ENCODE peak calls at places on chromosomes 13 and 19, in nine cellular contexts. One of them, this sample, is unnamed.

GRCh38 chr13:90686438-90686837 is 661.0 kb upstream of the MIR17HG start:
- DNase-seq in K562: no peak
- DNase-seq in stomach: no peak
- DNase-seq in HepG2: no peak
- DNase-seq in suprapubic skin: no peak
- DNase-seq in upper lobe of left lung: no peak
- DNase-seq in SK-N-SH: no peak
- DNase-seq in esophagus muscularis mucosa: no peak
- DNase-seq in sigmoid colon: no peak
- DNase-seq in this sample: no peak

GRCh38 chr19:1383014-1383310 is 745 bp upstream of the NDUFS7 start:
- DNase-seq in esophagus muscularis mucosa: no peak
- DNase-seq in suprapubic skin: no peak
- DNase-seq in K562: no peak
- DNase-seq in HepG2: no peak
- DNase-seq in SK-N-SH: peak; percentile 85
- DNase-seq in sigmoid colon: no peak
- DNase-seq in stomach: no peak
- DNase-seq in upper lobe of left lung: no peak
- DNase-seq in this sample: no peak

GRCh38 chr13:77470986-77471385 is 64.5 kb upstream of the SCEL start:
- DNase-seq in upper lobe of left lung: no peak
- DNase-seq in HepG2: no peak
- DNase-seq in sigmoid colon: no peak
- DNase-seq in K562: no peak
- DNase-seq in esophagus muscularis mucosa: no peak
- DNase-seq in suprapubic skin: no peak
- DNase-seq in SK-N-SH: no peak
- DNase-seq in stomach: no peak
- DNase-seq in this sample: no peak

GRCh38 chr19:43524922-43525835 is 1.8 kb downstream of the ETHE1 start:
- DNase-seq in stomach: peak; percentile 65
- DNase-seq in upper lobe of left lung: no peak
- DNase-seq in SK-N-SH: no peak
- DNase-seq in suprapubic skin: peak; percentile 86
- DNase-seq in K562: no peak
- DNase-seq in esophagus muscularis mucosa: no peak
- DNase-seq in HepG2: peak; percentile 87
- DNase-seq in sigmoid colon: peak; percentile 75
- DNase-seq in this sample: peak; percentile 87

GRCh38 chr13:113187263-113187669 is 21.2 kb downstream of the PCID2 start:
- DNase-seq in esophagus muscularis mucosa: no peak
- DNase-seq in upper lobe of left lung: no peak
- DNase-seq in HepG2: peak; percentile 83
- DNase-seq in stomach: peak; percentile 72
- DNase-seq in K562: peak; percentile 69
- DNase-seq in suprapubic skin: peak; percentile 92
- DNase-seq in SK-N-SH: peak; percentile 45
- DNase-seq in sigmoid colon: peak; percentile 87
- DNase-seq in this sample: peak; percentile 51

GRCh38 chr13:29428310-29428991 is 167.0 kb downstream of the SLC7A1 start:
- DNase-seq in suprapubic skin: no peak
- DNase-seq in K562: no peak
- DNase-seq in esophagus muscularis mucosa: no peak
- DNase-seq in upper lobe of left lung: peak; percentile 65
- DNase-seq in stomach: no peak
- DNase-seq in SK-N-SH: peak; percentile 68
- DNase-seq in HepG2: no peak
- DNase-seq in sigmoid colon: no peak
- DNase-seq in this sample: no peak

GRCh38 chr19:1266116-1266817 is 2.9 kb upstream of the CIRBP start:
- DNase-seq in sigmoid colon: peak; percentile 94
- DNase-seq in upper lobe of left lung: peak; percentile 98
- DNase-seq in K562: peak; percentile 97
- DNase-seq in HepG2: peak; percentile 80
- DNase-seq in esophagus muscularis mucosa: no peak
- DNase-seq in SK-N-SH: peak; percentile 93
- DNase-seq in suprapubic skin: peak; percentile 92
- DNase-seq in stomach: peak; percentile 89
- DNase-seq in this sample: peak; percentile 95

GRCh38 chr13:59607780-59608233 is 555.9 kb downstream of the DIAPH3 start:
- DNase-seq in sigmoid colon: no peak
- DNase-seq in stomach: no peak
- DNase-seq in K562: no peak
- DNase-seq in esophagus muscularis mucosa: no peak
- DNase-seq in suprapubic skin: no peak
- DNase-seq in upper lobe of left lung: no peak
- DNase-seq in SK-N-SH: no peak
- DNase-seq in HepG2: no peak
- DNase-seq in this sample: no peak

GRCh38 chr13:36918246-36919060 is 1.6 kb downstream of the SMAD9 start:
- DNase-seq in upper lobe of left lung: no peak
- DNase-seq in suprapubic skin: no peak
- DNase-seq in K562: no peak
- DNase-seq in HepG2: no peak
- DNase-seq in sigmoid colon: no peak
- DNase-seq in stomach: no peak
- DNase-seq in esophagus muscularis mucosa: no peak
- DNase-seq in SK-N-SH: peak; percentile 25
- DNase-seq in this sample: no peak

GRCh38 chr13:52104624-52105023 is 24.2 kb downstream of the NEK5 start:
- DNase-seq in stomach: no peak
- DNase-seq in SK-N-SH: no peak
- DNase-seq in esophagus muscularis mucosa: no peak
- DNase-seq in HepG2: peak; percentile 78
- DNase-seq in sigmoid colon: no peak
- DNase-seq in suprapubic skin: no peak
- DNase-seq in K562: no peak
- DNase-seq in upper lobe of left lung: no peak
- DNase-seq in this sample: no peak

GRCh38 chr19:3852614-3853254 is 16.1 kb downstream of the ZFR2 start:
- DNase-seq in K562: peak; percentile 79
- DNase-seq in stomach: peak; percentile 28
- DNase-seq in SK-N-SH: no peak
- DNase-seq in suprapubic skin: no peak
- DNase-seq in upper lobe of left lung: no peak
- DNase-seq in esophagus muscularis mucosa: no peak
- DNase-seq in HepG2: peak; percentile 31
- DNase-seq in sigmoid colon: no peak
- DNase-seq in this sample: peak; percentile 54

GRCh38 chr19:7983995-7984837 is 21.2 kb downstream of the ELAVL1 start:
- DNase-seq in upper lobe of left lung: no peak
- DNase-seq in esophagus muscularis mucosa: no peak
- DNase-seq in stomach: no peak
- DNase-seq in K562: no peak
- DNase-seq in SK-N-SH: no peak
- DNase-seq in HepG2: no peak
- DNase-seq in suprapubic skin: no peak
- DNase-seq in sigmoid colon: no peak
- DNase-seq in this sample: no peak

GRCh38 chr19:46955114-46955812 is 64.4 kb upstream of the NPAS1 start:
- DNase-seq in upper lobe of left lung: no peak
- DNase-seq in sigmoid colon: no peak
- DNase-seq in esophagus muscularis mucosa: no peak
- DNase-seq in K562: peak; percentile 58
- DNase-seq in SK-N-SH: no peak
- DNase-seq in HepG2: peak; percentile 27
- DNase-seq in suprapubic skin: no peak
- DNase-seq in stomach: no peak
- DNase-seq in this sample: no peak

GRCh38 chr19:57242821-57243220 is 2.4 kb downstream of the ZNF805 start:
- DNase-seq in K562: no peak
- DNase-seq in SK-N-SH: no peak
- DNase-seq in esophagus muscularis mucosa: no peak
- DNase-seq in suprapubic skin: no peak
- DNase-seq in sigmoid colon: no peak
- DNase-seq in stomach: no peak
- DNase-seq in HepG2: no peak
- DNase-seq in upper lobe of left lung: no peak
- DNase-seq in this sample: no peak

GRCh38 chr19:31139871-31140505 is 209.2 kb downstream of the TSHZ3 start:
- DNase-seq in K562: no peak
- DNase-seq in HepG2: no peak
- DNase-seq in esophagus muscularis mucosa: no peak
- DNase-seq in upper lobe of left lung: no peak
- DNase-seq in suprapubic skin: no peak
- DNase-seq in SK-N-SH: no peak
- DNase-seq in sigmoid colon: no peak
- DNase-seq in stomach: no peak
- DNase-seq in this sample: no peak

GRCh38 chr13:51333421-51333820 is 6.1 kb upstream of the SERPINE3 start:
- DNase-seq in esophagus muscularis mucosa: no peak
- DNase-seq in HepG2: no peak
- DNase-seq in K562: no peak
- DNase-seq in SK-N-SH: no peak
- DNase-seq in sigmoid colon: no peak
- DNase-seq in suprapubic skin: no peak
- DNase-seq in upper lobe of left lung: no peak
- DNase-seq in stomach: no peak
- DNase-seq in this sample: no peak

GRCh38 chr13:34155931-34156607 is 338.1 kb downstream of the RFC3 start:
- DNase-seq in K562: no peak
- DNase-seq in HepG2: no peak
- DNase-seq in esophagus muscularis mucosa: no peak
- DNase-seq in upper lobe of left lung: no peak
- DNase-seq in SK-N-SH: no peak
- DNase-seq in sigmoid colon: no peak
- DNase-seq in stomach: no peak
- DNase-seq in suprapubic skin: no peak
- DNase-seq in this sample: no peak

GRCh38 chr19:47832723-47833122 is 11.0 kb downstream of the CRX start:
- DNase-seq in stomach: no peak
- DNase-seq in SK-N-SH: no peak
- DNase-seq in esophagus muscularis mucosa: no peak
- DNase-seq in K562: no peak
- DNase-seq in HepG2: no peak
- DNase-seq in sigmoid colon: no peak
- DNase-seq in suprapubic skin: no peak
- DNase-seq in upper lobe of left lung: no peak
- DNase-seq in this sample: no peak

GRCh38 chr13:110380359-110381028 is 73.4 kb downstream of the COL4A2 start:
- DNase-seq in upper lobe of left lung: no peak
- DNase-seq in HepG2: no peak
- DNase-seq in stomach: no peak
- DNase-seq in suprapubic skin: no peak
- DNase-seq in esophagus muscularis mucosa: no peak
- DNase-seq in SK-N-SH: no peak
- DNase-seq in sigmoid colon: no peak
- DNase-seq in K562: no peak
- DNase-seq in this sample: no peak

GRCh38 chr13:79387853-79388252 is 18.2 kb downstream of the RBM26 start:
- DNase-seq in suprapubic skin: no peak
- DNase-seq in HepG2: no peak
- DNase-seq in upper lobe of left lung: no peak
- DNase-seq in K562: no peak
- DNase-seq in SK-N-SH: no peak
- DNase-seq in stomach: no peak
- DNase-seq in esophagus muscularis mucosa: no peak
- DNase-seq in sigmoid colon: no peak
- DNase-seq in this sample: no peak

GRCh38 chr13:79384022-79384610 is 21.9 kb downstream of the RBM26 start:
- DNase-seq in SK-N-SH: no peak
- DNase-seq in K562: no peak
- DNase-seq in upper lobe of left lung: no peak
- DNase-seq in HepG2: peak; percentile 20
- DNase-seq in suprapubic skin: no peak
- DNase-seq in sigmoid colon: no peak
- DNase-seq in stomach: no peak
- DNase-seq in esophagus muscularis mucosa: no peak
- DNase-seq in this sample: peak; percentile 28

GRCh38 chr13:79389031-79389430 is 17.0 kb downstream of the RBM26 start:
- DNase-seq in SK-N-SH: no peak
- DNase-seq in HepG2: no peak
- DNase-seq in esophagus muscularis mucosa: no peak
- DNase-seq in suprapubic skin: no peak
- DNase-seq in stomach: no peak
- DNase-seq in K562: no peak
- DNase-seq in sigmoid colon: no peak
- DNase-seq in upper lobe of left lung: no peak
- DNase-seq in this sample: no peak

GRCh38 chr13:79385694-79386093 is 20.4 kb downstream of the RBM26 start:
- DNase-seq in sigmoid colon: no peak
- DNase-seq in HepG2: no peak
- DNase-seq in esophagus muscularis mucosa: no peak
- DNase-seq in upper lobe of left lung: no peak
- DNase-seq in stomach: no peak
- DNase-seq in SK-N-SH: no peak
- DNase-seq in suprapubic skin: no peak
- DNase-seq in K562: peak; percentile 55
- DNase-seq in this sample: no peak

GRCh38 chr13:79386125-79386822 is 19.8 kb downstream of the RBM26 start:
- DNase-seq in suprapubic skin: no peak
- DNase-seq in K562: no peak
- DNase-seq in sigmoid colon: no peak
- DNase-seq in upper lobe of left lung: no peak
- DNase-seq in esophagus muscularis mucosa: no peak
- DNase-seq in SK-N-SH: no peak
- DNase-seq in stomach: no peak
- DNase-seq in HepG2: no peak
- DNase-seq in this sample: no peak
- TF ChIP-seq POLR2AphosphoS5 in suprapubic skin: no peak
- TF ChIP-seq POLR2AphosphoS5 in K562: no peak
- TF ChIP-seq POLR2AphosphoS5 in sigmoid colon: no peak
- TF ChIP-seq POLR2AphosphoS5 in upper lobe of left lung: no peak
- TF ChIP-seq POLR2AphosphoS5 in esophagus muscularis mucosa: no peak
- TF ChIP-seq POLR2AphosphoS5 in SK-N-SH: no peak
- TF ChIP-seq POLR2AphosphoS5 in stomach: no peak
- TF ChIP-seq POLR2AphosphoS5 in HepG2: no peak
- TF ChIP-seq POLR2AphosphoS5 in this sample: no peak

GRCh38 chr19:41411682-41412265 is 14.2 kb downstream of the BCKDHA start:
- DNase-seq in HepG2: no peak
- DNase-seq in esophagus muscularis mucosa: no peak
- DNase-seq in upper lobe of left lung: no peak
- DNase-seq in SK-N-SH: no peak
- DNase-seq in K562: no peak
- DNase-seq in suprapubic skin: no peak
- DNase-seq in sigmoid colon: no peak
- DNase-seq in stomach: no peak
- DNase-seq in this sample: no peak
- H3K36me3 ChIP-seq in HepG2: peaks cover 7% of the 10 kb centered on the region
- H3K36me3 ChIP-seq in esophagus muscularis mucosa: peaks cover 57% of the 10 kb centered on the region
- H3K36me3 ChIP-seq in upper lobe of left lung: peaks cover 45% of the 10 kb centered on the region
- H3K36me3 ChIP-seq in SK-N-SH: peaks cover 23% of the 10 kb centered on the region
- H3K36me3 ChIP-seq in K562: peaks cover 30% of the 10 kb centered on the region
- H3K36me3 ChIP-seq in suprapubic skin: peaks cover 58% of the 10 kb centered on the region
- H3K36me3 ChIP-seq in sigmoid colon: peaks cover 23% of the 10 kb centered on the region
- H3K36me3 ChIP-seq in stomach: peaks cover 68% of the 10 kb centered on the region
- H3K36me3 ChIP-seq in this sample: no peaks in the 10 kb centered on the region

GRCh38 chr19:18156841-18157464 is 4.0 kb downstream of the PIK3R2 start:
- DNase-seq in suprapubic skin: no peak
- DNase-seq in K562: peak; percentile 98
- DNase-seq in upper lobe of left lung: peak; percentile 86
- DNase-seq in SK-N-SH: peak; percentile 97
- DNase-seq in HepG2: peak; percentile 63
- DNase-seq in stomach: peak; percentile 95
- DNase-seq in esophagus muscularis mucosa: no peak
- DNase-seq in sigmoid colon: peak; percentile 96
- DNase-seq in this sample: peak; percentile 94
- TF ChIP-seq EP300 in suprapubic skin: no peak
- TF ChIP-seq EP300 in K562: peak; percentile 75
- TF ChIP-seq EP300 in upper lobe of left lung: no peak
- TF ChIP-seq EP300 in SK-N-SH: peak; percentile 68
- TF ChIP-seq EP300 in HepG2: no peak
- TF ChIP-seq EP300 in stomach: no peak
- TF ChIP-seq EP300 in esophagus muscularis mucosa: no peak
- TF ChIP-seq EP300 in sigmoid colon: no peak
- TF ChIP-seq EP300 in this sample: no peak

GRCh38 chr13:40589285-40590109 is 76.9 kb downstream of the FOXO1 start:
- DNase-seq in SK-N-SH: no peak
- DNase-seq in stomach: no peak
- DNase-seq in suprapubic skin: no peak
- DNase-seq in esophagus muscularis mucosa: peak; percentile 75
- DNase-seq in HepG2: peak; percentile 56
- DNase-seq in upper lobe of left lung: no peak
- DNase-seq in K562: no peak
- DNase-seq in sigmoid colon: peak; percentile 68
- DNase-seq in this sample: peak; percentile 48
- TF ChIP-seq POLR2AphosphoS5 in SK-N-SH: no peak
- TF ChIP-seq POLR2AphosphoS5 in stomach: no peak
- TF ChIP-seq POLR2AphosphoS5 in suprapubic skin: no peak
- TF ChIP-seq POLR2AphosphoS5 in esophagus muscularis mucosa: peak; percentile 62
- TF ChIP-seq POLR2AphosphoS5 in HepG2: no peak
- TF ChIP-seq POLR2AphosphoS5 in upper lobe of left lung: peak; percentile 70
- TF ChIP-seq POLR2AphosphoS5 in K562: no peak
- TF ChIP-seq POLR2AphosphoS5 in sigmoid colon: peak; percentile 13
- TF ChIP-seq POLR2AphosphoS5 in this sample: peak; percentile 6